ENCODE peak calls at places on chromosomes 7 and 10, in four cellular contexts. G, C, E and K are unnamed samples.

GRCh38 chr10:4708123-4708759 is 117.8 kb upstream of the AKR1E2 start:
- DNase-seq in G (no peak), C (peak), E (no peak), K (no peak)

GRCh38 chr7:91771394-91771793 is 109.1 kb downstream of the MTERF1 start:
- DNase-seq in G (no peak), C (no peak), E (no peak), K (no peak)

GRCh38 chr7:132400667-132401142 is 175.6 kb downstream of the PLXNA4 start:
- DNase-seq in G (no peak), C (no peak), E (no peak), K (no peak)

GRCh38 chr7:22364023-22364422 is 7.1 kb upstream of the RAPGEF5 start:
- DNase-seq in G (no peak), C (no peak), E (no peak), K (no peak)

GRCh38 chr10:107614939-107615665 is 450.6 kb upstream of the SORCS1 start:
- DNase-seq in G (peak), C (no peak), E (no peak), K (no peak)

GRCh38 chr10:48800283-48800675 is 115.6 kb downstream of the WDFY4 start:
- DNase-seq in G (no peak), C (peak), E (peak), K (peak)

GRCh38 chr7:44969701-44970494 is 8.9 kb downstream of the MYO1G start:
- DNase-seq in G (no peak), C (no peak), E (no peak), K (no peak)

GRCh38 chr7:100745184-100745583 is 11.8 kb downstream of the ZAN start:
- DNase-seq in G (peak), C (peak), E (no peak), K (no peak)

GRCh38 chr7:152142976-152143665 is 117.6 kb downstream of the GALNT11 start:
- DNase-seq in G (no peak), C (no peak), E (no peak), K (no peak)

GRCh38 chr7:151087247-151088018 is 1.2 kb downstream of the AGAP3 start:
- DNase-seq in G (peak), C (peak), E (no peak), K (no peak)

GRCh38 chr10:99983280-99983988 is 26.3 kb downstream of the DNMBP start:
- DNase-seq in G (peak), C (peak), E (peak), K (no peak)

DNA sequence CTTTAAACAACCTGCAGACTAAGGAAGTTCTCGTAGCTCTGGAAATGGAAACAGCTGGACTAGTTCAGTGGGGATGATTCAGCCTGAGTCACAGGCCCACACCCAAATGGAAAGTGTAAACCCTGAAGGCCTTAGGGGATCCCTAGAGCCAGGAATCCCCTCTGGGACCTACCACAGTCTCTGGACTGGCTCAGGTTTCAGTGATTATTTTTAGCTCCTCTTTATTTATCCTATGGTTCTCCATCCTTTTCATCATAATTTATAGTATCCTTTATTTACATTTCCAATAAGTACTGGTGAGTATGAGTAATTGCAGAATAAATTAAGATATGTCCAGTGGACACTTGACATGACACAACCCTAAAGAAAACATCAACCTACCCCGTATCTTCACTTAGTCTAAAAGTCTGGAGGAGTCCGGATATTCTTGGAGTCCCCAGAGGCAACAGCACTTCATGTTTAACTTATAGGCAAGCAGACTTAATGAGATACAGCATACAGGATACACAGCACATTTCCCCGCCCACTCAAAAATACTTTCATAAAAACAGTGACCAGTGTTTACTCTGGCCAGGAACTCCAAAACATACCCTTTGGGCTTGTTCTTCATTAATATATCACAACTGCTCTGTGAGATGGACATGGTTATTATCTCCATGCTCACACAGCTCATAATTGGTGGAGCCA is 28.4 kb upstream of the SEMA3E start:
- DNase-seq in G (peak), C (peak), E (no peak), K (peak)
- TF ChIP-seq ELK1 in G (no peak), C (no peak), E (no peak), K (no peak)

DNA sequence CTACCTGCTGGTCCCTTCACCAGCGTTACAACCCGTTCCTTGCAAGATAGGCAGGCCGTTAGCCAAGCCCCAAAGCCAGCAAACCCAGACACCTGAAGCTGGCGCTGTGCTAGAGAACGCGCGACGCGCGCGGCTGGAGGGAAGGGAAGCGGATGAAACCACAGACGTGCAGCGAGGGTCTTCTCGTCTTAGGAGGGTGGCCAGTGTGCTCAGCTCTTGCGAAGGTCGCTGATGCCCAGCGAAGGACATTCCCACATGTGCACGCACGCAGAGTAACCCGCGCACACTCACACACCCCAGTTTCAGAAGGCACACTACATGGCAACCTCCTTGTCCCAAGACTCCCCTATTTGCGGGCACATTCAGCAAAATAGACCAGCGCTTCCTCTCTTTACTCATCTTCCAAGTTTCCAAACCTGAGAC is 941 bp downstream of the TMEM26 start:
- DNase-seq in G (no peak), C (no peak), E (no peak), K (no peak)
- TF ChIP-seq ELK1 in G (no peak), C (no peak), E (no peak), K (no peak)

DNA sequence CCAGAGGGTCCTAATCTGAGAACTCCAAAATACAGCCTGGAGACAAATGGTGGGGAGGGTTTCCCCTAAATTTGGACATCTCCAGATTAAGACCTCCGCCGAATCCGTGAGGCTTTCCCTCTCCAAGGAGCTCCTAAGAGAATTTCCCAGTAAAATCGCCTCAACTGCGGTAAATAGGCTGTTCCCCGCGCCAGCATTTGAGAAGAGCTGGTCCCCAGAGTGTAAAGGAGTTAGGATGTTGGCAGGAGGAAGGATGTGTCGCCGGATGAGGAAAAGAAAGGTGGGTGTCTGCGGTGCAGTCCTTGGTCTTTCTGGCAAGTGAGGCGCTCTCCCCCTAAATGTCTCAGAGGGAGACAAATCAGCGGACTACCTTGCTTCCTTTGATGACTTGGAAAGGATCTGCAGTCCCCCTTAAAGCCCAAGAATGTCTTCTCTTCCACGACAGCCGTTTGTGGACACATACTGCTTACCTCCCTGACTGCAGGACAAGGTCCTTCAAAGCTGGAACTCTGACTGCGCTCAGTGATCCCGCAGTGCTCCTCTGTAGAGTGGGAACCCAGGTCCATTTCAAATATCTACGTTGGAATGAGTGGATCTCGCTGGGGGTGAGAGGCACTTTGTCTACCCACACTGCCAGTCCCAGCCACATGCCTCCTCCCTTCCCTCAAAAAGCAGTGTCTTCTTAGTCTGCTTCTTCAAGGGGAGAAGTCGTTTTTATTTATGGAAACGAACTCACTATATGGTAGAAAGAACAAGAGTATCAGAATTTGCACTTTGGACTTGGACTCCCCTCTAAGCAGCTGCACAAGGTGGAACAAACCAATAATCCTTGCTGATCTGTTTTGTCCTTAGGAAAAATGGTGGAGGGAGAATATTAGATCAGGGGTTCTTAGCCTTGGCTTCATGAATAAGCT is 1.0 kb upstream of the DLG5 start:
- DNase-seq in G (no peak), C (no peak), E (no peak), K (no peak)
- TF ChIP-seq ELK1 in G (no peak), C (no peak), E (no peak), K (no peak)

GRCh38 chr7:26865094-26865388 is 651 bp upstream of the SKAP2 start:
- DNase-seq in G (no peak), C (no peak), E (no peak), K (peak)
- TF ChIP-seq ELK1 in G (no peak), C (no peak), E (no peak), K (no peak)

DNA sequence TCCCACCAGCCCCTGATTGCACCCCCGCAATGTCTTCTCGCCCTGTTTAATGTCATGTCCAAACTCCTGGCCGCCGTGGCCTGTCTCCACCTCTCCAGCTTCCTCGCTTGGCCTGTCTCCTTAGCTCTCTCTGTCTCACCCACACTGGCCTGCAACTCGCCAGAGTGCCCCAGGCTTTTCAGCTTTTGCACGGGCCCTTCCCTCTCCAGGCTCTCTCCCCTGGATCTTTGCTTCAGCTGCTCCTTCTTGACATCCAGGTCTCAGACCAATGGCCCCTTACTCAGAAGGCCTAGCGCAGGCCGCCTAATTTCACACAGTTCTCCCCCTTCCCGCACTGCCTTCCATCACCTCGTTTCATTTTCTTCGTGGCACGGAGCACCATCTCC is 523 bp upstream of the AGK start:
- DNase-seq in G (no peak), C (no peak), E (no peak), K (peak)
- TF ChIP-seq ELK1 in G (no peak), C (no peak), E (no peak), K (no peak)

DNA sequence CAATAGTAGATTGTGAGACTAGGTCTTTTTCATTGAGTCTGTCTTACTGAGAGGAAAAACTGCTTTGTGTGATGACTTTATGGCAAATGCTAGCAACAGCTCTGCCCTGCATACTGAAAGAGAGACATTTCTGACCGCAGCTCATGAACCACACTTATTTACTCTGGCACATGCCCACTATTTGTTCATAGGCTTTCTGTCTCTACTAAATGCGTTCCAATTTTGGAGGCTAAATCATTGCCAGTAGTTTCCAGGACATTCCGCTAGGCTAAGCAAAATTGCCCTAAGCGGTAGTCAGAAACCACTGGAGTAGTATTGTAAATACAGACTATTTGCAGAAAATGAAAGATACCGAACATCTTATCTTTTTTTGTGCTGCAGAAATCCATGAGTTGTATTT is 55.6 kb upstream of the DLX6 start:
- DNase-seq in G (no peak), C (no peak), E (no peak), K (no peak)
- TF ChIP-seq ELK1 in G (no peak), C (no peak), E (no peak), K (no peak)